ENCODE peak calls at places on chromosomes 6 and 20, in five cellular contexts. G is MM.1S, S is cardiac fibroblast, L is astrocyte of the spinal cord, V is epithelial cell of esophagus. M is an unnamed sample.

GRCh38 chr6:27059621-27060425 is 187.7 kb upstream of the PRSS16 start:
- DNase-seq in G (no peak), S (no peak), V (no peak), L (no peak), M (no peak)

GRCh38 chr6:28600188-28600587 is 74.5 kb downstream of the GPX5 start:
- DNase-seq in G (no peak), S (no peak), V (no peak), L (no peak), M (no peak)

GRCh38 chr6:33770116-33770832 is 18.7 kb downstream of the LEMD2 start:
- DNase-seq in S (no peak), L (no peak), V (no peak), G (no peak), M (no peak)

GRCh38 chr6:150830409-150831165 is 34.9 kb upstream of the MTHFD1L start:
- DNase-seq in V (no peak), S (no peak), L (peak), G (no peak), M (no peak)

GRCh38 chr6:49987749-49988148 is 18.3 kb upstream of the DEFB113 start:
- DNase-seq in V (no peak), L (no peak), G (no peak), S (no peak), M (no peak)

GRCh38 chr6:1581120-1581991 is 28.4 kb upstream of the FOXC1 start:
- DNase-seq in L (no peak), S (no peak), G (no peak), V (no peak), M (no peak)

GRCh38 chr6:157555795-157556645 is 175.0 kb downstream of the ZDHHC14 start:
- DNase-seq in S (no peak), L (no peak), V (no peak), G (peak), M (peak)

GRCh38 chr20:49570828-49571552 is 3.1 kb upstream of the PTGIS start:
- DNase-seq in V (no peak), G (no peak), S (peak), L (no peak), M (no peak)

GRCh38 chr6:119552016-119552415 is 202.5 kb upstream of the MAN1A1 start:
- DNase-seq in V (no peak), L (no peak), S (no peak), G (no peak), M (no peak)

GRCh38 chr20:36582821-36583220 is 9.4 kb downstream of the TGIF2 start:
- DNase-seq in S (no peak), V (no peak), L (no peak), G (no peak), M (no peak)

GRCh38 chr6:82337688-82338257 is 25.8 kb upstream of the TPBG start:
- DNase-seq in G (no peak), S (no peak), V (peak), L (no peak), M (no peak)

GRCh38 chr20:53883098-53883762 is 187.2 kb downstream of the BCAS1 start:
- DNase-seq in V (peak), G (no peak), L (peak), S (no peak), M (no peak)

GRCh38 chr20:32327087-32327681 is 30.9 kb upstream of the ASXL1 start:
- DNase-seq in V (no peak), S (peak), G (no peak), L (peak), M (no peak)

M was measured in activated CD8-positive, alpha-beta T cell treated with anti-CD3 and anti-CD28 coated beads, Interleukin-2, amount 10 ng/mL, durations not matched to agents 7 days and 5 days.